ENCODE peak calls at places on chromosomes 7 and 10, in five cellular contexts. R, Y, E, B and M are unnamed samples.

GRCh38 chr7:110502893-110503465 is 587.9 kb upstream of the LRRN3 start:
- DNase-seq in R (no peak), Y (no peak), E (no peak), B (no peak), M (no peak)

GRCh38 chr10:69789164-69789576 is 12.5 kb upstream of the COL13A1 start:
- DNase-seq in R (no peak), Y (no peak), E (no peak), B (no peak), M (no peak)

GRCh38 chr10:22550732-22551131 is 163.6 kb downstream of the PIP4K2A start:
- DNase-seq in R (no peak), Y (peak), E (no peak), B (no peak), M (no peak)

GRCh38 chr10:116779076-116779687 is 36.8 kb upstream of the HSPA12A start:
- DNase-seq in R (no peak), Y (no peak), E (no peak), B (no peak), M (no peak)

GRCh38 chr7:41956712-41957111 is 253.8 kb upstream of the INHBA start:
- DNase-seq in R (no peak), Y (no peak), E (no peak), B (no peak), M (no peak)

GRCh38 chr7:123682690-123683089 is 27.0 kb downstream of the LMOD2 start:
- DNase-seq in R (peak), Y (peak), E (peak), B (no peak), M (no peak)

GRCh38 chr7:47582748-47583740 is 1.1 kb upstream of the TNS3 start:
- DNase-seq in R (no peak), Y (no peak), E (no peak), B (no peak), M (no peak)

GRCh38 chr7:66140924-66141323 is 26.3 kb downstream of the CRCP start:
- DNase-seq in R (peak), Y (no peak), E (no peak), B (no peak), M (no peak)

GRCh38 chr7:26686448-26686981 is 177.9 kb downstream of the SKAP2 start:
- DNase-seq in R (no peak), Y (no peak), E (no peak), B (no peak), M (no peak)

GRCh38 chr10:72483452-72483851 is 128.7 kb upstream of the DNAJB12 start:
- DNase-seq in R (no peak), Y (peak), E (no peak), B (no peak), M (peak)

GRCh38 chr7:150448789-150449147 is 1.7 kb upstream of the GIMAP8 start:
- DNase-seq in R (no peak), Y (peak), E (no peak), B (peak), M (peak)

GRCh38 chr7:39621261-39621660 is 2.1 kb upstream of the RALA start:
- DNase-seq in R (peak), Y (no peak), E (no peak), B (no peak), M (no peak)

GRCh38 chr7:41709621-41710020 is 6.7 kb upstream of the INHBA start:
- DNase-seq in R (peak), Y (no peak), E (no peak), B (no peak), M (peak)

GRCh38 chr7:69670701-69671100 is 72.4 kb downstream of the AUTS2 start:
- DNase-seq in R (no peak), Y (no peak), E (no peak), B (no peak), M (no peak)

GRCh38 chr10:24669285-24669861 is 54.3 kb downstream of the ARHGAP21 start:
- DNase-seq in R (no peak), Y (no peak), E (no peak), B (no peak), M (no peak)

GRCh38 chr10:133523631-133524203 is 3.4 kb upstream of the CYP2E1 start:
- DNase-seq in R (no peak), Y (no peak), E (no peak), B (no peak), M (no peak)

GRCh38 chr10:30055094-30055701 is 4.2 kb downstream of the JCAD start:
- DNase-seq in R (no peak), Y (no peak), E (no peak), B (no peak), M (no peak)

GRCh38 chr10:6128591-6129383 is 40.0 kb downstream of the RBM17 start:
- DNase-seq in R (no peak), Y (no peak), E (no peak), B (no peak), M (no peak)

GRCh38 chr7:37481154-37481553 is 32.5 kb upstream of the ELMO1 start:
- DNase-seq in R (no peak), Y (no peak), E (no peak), B (no peak), M (no peak)

GRCh38 chr10:116756277-116756676 is 13.9 kb upstream of the HSPA12A start:
- DNase-seq in R (no peak), Y (no peak), E (no peak), B (no peak), M (no peak)

GRCh38 chr10:59891349-59891748 is 15.0 kb downstream of the CCDC6 start:
- DNase-seq in R (no peak), Y (no peak), E (no peak), B (no peak), M (no peak)

GRCh38 chr7:17530741-17531417 is 232.4 kb downstream of the AHR start:
- DNase-seq in R (no peak), Y (no peak), E (no peak), B (no peak), M (no peak)

GRCh38 chr10:106387063-106387462 is 777.4 kb downstream of the SORCS1 start:
- DNase-seq in R (no peak), Y (no peak), E (no peak), B (no peak), M (no peak)

GRCh38 chr7:101952355-101953247 is 135.2 kb downstream of the CUX1 start:
- DNase-seq in R (peak), Y (peak), E (no peak), B (no peak), M (peak)

GRCh38 chr10:2908851-2909630 is 158.3 kb upstream of the PFKP start:
- DNase-seq in R (no peak), Y (peak), E (no peak), B (no peak), M (no peak)

GRCh38 chr10:25245171-25245570 is 70.4 kb downstream of the GPR158 start:
- DNase-seq in R (no peak), Y (no peak), E (no peak), B (no peak), M (no peak)

GRCh38 chr10:11324761-11325321 is 286.6 kb downstream of the USP6NL start:
- DNase-seq in R (no peak), Y (no peak), E (no peak), B (no peak), M (no peak)

GRCh38 chr10:103273026-103273425 is 3.9 kb upstream of the INA start:
- DNase-seq in R (peak), Y (no peak), E (no peak), B (peak), M (no peak)

GRCh38 chr10:83459124-83459523 is 680.2 kb upstream of the GHITM start:
- DNase-seq in R (no peak), Y (no peak), E (no peak), B (no peak), M (no peak)

GRCh38 chr7:1541431-1542162 is 11.1 kb downstream of the MAFK start:
- DNase-seq in R (no peak), Y (no peak), E (no peak), B (no peak), M (peak)

GRCh38 chr7:132783824-132784223 is 207.6 kb upstream of the PLXNA4 start:
- DNase-seq in R (peak), Y (no peak), E (no peak), B (no peak), M (no peak)

GRCh38 chr7:16984346-16984745 is 102.6 kb upstream of the AGR3 start:
- DNase-seq in R (no peak), Y (no peak), E (no peak), B (no peak), M (no peak)

GRCh38 chr10:7397636-7398035 is 13.2 kb downstream of the SFMBT2 start:
- DNase-seq in R (no peak), Y (no peak), E (no peak), B (no peak), M (no peak)
- TF ChIP-seq CTCF in R (no peak), Y (no peak), E (no peak), B (no peak), M (no peak)

DNA sequence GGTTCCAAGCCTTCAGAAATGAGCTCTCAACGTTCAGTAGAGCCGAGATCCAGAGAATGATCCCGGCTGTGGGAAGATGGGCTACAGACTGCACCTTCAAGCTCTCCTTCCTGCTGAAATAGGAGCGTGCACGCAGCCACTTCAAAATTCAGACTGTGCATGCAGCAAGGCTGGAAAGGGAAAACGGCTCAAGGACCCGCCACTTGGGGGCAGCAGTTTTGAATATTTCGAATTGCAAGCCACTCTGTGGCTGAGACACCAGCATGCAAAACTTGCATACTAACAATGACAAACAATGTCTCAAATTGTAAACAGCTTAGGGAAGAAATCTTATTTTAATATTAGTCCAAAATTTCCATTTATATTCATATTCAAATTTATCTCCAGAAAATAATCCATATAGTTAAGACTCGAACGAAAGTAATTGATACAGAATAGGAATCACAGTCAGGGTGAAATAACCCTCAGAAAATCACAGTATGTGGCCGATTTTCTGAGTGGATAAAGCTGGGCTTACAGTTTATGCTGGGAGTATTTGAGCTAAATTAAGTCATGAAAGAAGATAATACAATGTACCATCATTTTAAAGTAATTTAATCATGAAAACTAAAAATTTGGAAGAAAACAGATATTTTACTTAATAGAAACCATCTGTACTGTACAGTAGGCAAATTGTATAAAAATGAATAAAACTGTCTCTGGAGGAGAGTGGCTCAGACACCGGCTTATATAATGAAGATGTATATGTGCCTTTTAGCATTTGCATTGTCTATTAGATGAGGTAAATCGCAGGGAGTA is 137.9 kb upstream of the MKI67 start:
- DNase-seq in R (peak), Y (peak), E (no peak), B (no peak), M (no peak)
- TF ChIP-seq CTCF in R (peak), Y (peak), E (peak), B (peak), M (peak)

DNA sequence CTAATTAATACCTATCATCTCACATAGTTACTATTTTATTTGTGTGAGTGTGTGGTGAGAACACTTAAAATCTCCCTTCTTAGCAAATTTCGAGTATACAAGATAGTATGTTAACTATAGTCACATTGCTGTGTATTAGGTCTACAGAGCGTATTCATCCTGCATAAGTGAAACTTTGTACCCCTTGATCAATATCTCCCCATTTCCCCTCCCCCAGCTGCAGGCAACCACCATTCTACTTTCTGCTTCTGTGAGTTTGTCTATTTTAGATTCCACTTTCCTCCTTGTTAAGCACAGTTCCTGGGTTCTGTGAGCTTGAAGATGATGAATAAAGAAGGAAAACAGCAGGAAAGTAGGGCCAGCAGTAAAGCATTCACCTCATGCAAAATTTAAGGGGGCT is 42.4 kb downstream of the MRPS33 start:
- DNase-seq in R (no peak), Y (no peak), E (no peak), B (no peak), M (no peak)
- TF ChIP-seq CTCF in R (no peak), Y (no peak), E (no peak), B (no peak), M (no peak)

GRCh38 chr7:77348371-77348813 is 67.8 kb downstream of the GSAP start:
- DNase-seq in R (peak), Y (no peak), E (no peak), B (no peak), M (no peak)
- TF ChIP-seq CTCF in R (peak), Y (no peak), E (no peak), B (peak), M (no peak)